ENCODE peak calls at places on chromosomes 12 and 14, in five cellular contexts. R is astrocyte, K is endothelial cell of umbilical vein, L is IMR-90, T is OCI-LY7. O is an unnamed sample.

GRCh38 chr12:26149963-26150362 is 25.1 kb upstream of the BHLHE41 start:
- DNase-seq in R (no peak), K (no peak), L (no peak), T (no peak), O (no peak)

GRCh38 chr12:115752913-115753726 is 524.4 kb downstream of the MED13L start:
- DNase-seq in R (peak; percentile 50), K (peak; percentile 18), L (peak; percentile 77), T (peak; percentile 44), O (peak; percentile 50)

GRCh38 chr12:79121486-79121885 is 256.9 kb downstream of the SYT1 start:
- DNase-seq in R (no peak), K (peak; percentile 3), L (no peak), T (peak; percentile 6), O (peak; percentile 32)

GRCh38 chr14:68260121-68260520 is 440.5 kb downstream of the RAD51B start:
- DNase-seq in R (no peak), K (no peak), L (no peak), T (no peak), O (no peak)

GRCh38 chr14:92686763-92687427 is 61.5 kb downstream of the LGMN start:
- DNase-seq in R (peak; percentile 25), K (peak; percentile 71), L (peak; percentile 43), T (peak; percentile 43), O (peak; percentile 93)

GRCh38 chr12:75650989-75651695 is 139.7 kb upstream of the KRR1 start:
- DNase-seq in R (peak; percentile 95), K (no peak), L (no peak), T (no peak), O (no peak)

GRCh38 chr14:43449291-43449690 is 1057.8 kb downstream of the FSCB start:
- DNase-seq in R (no peak), K (no peak), L (no peak), T (no peak), O (no peak)

GRCh38 chr12:61713121-61713520 is 547.1 kb upstream of the USP15 start:
- DNase-seq in R (no peak), K (no peak), L (no peak), T (peak; percentile 15), O (no peak)

GRCh38 chr14:68753696-68754095 is 39.2 kb downstream of the ZFP36L1 start:
- DNase-seq in R (peak; percentile 12), K (no peak), L (peak; percentile 24), T (no peak), O (no peak)

GRCh38 chr14:105337433-105337832 is 22.9 kb downstream of the PACS2 start:
- DNase-seq in R (no peak), K (no peak), L (no peak), T (no peak), O (no peak)

GRCh38 chr14:49768301-49769121 is 558 bp downstream of the KLHDC2 start:
- DNase-seq in R (peak; percentile 68), K (peak; percentile 72), L (peak; percentile 66), T (peak; percentile 62), O (peak; percentile 54)

GRCh38 chr12:64098709-64099354 is 123.3 kb downstream of the KICS2 start:
- DNase-seq in R (peak; percentile 91), K (peak; percentile 63), L (peak; percentile 84), T (no peak), O (no peak)

GRCh38 chr12:96434107-96434506 is 33.9 kb upstream of the CDK17 start:
- DNase-seq in R (peak; percentile 99), K (peak; percentile 47), L (peak; percentile 100), T (peak; percentile 38), O (no peak)

GRCh38 chr12:27331299-27331926 is 1.2 kb upstream of the BMAL2 start:
- DNase-seq in R (peak; percentile 95), K (peak; percentile 93), L (peak; percentile 98), T (no peak), O (no peak)

GRCh38 chr14:96062506-96062905 is 23.3 kb downstream of the C14orf132 start:
- DNase-seq in R (no peak), K (no peak), L (no peak), T (no peak), O (peak; percentile 3)

GRCh38 chr12:19886805-19887105 is 447.5 kb downstream of the AEBP2 start:
- DNase-seq in R (peak; percentile 32), K (no peak), L (peak; percentile 21), T (no peak), O (no peak)

GRCh38 chr12:31702047-31702446 is 26.8 kb downstream of the AMN1 start:
- DNase-seq in R (peak; percentile 16), K (peak; percentile 49), L (peak; percentile 10), T (no peak), O (peak; percentile 45)

GRCh38 chr12:1919284-1919683 is 832 bp upstream of the CACNA2D4 start:
- DNase-seq in R (no peak), K (no peak), L (no peak), T (no peak), O (peak; percentile 12)

GRCh38 chr14:51873221-51873893 is 12.9 kb downstream of the GNG2 start:
- DNase-seq in R (peak; percentile 96), K (peak; percentile 87), L (peak; percentile 98), T (peak; percentile 13), O (no peak)

GRCh38 chr14:22803575-22803974 is 11.7 kb downstream of the SLC7A7 start:
- DNase-seq in R (no peak), K (no peak), L (no peak), T (peak; percentile 57), O (no peak)

GRCh38 chr14:92565718-92566115 is 52.1 kb downstream of the RIN3 start:
- DNase-seq in R (no peak), K (no peak), L (no peak), T (no peak), O (no peak)

GRCh38 chr12:113794774-113795173 is 171.4 kb downstream of the RBM19 start:
- DNase-seq in R (no peak), K (no peak), L (no peak), T (no peak), O (no peak)

GRCh38 chr14:79809849-79810612 is 401.3 kb downstream of the DIO2 start:
- DNase-seq in R (no peak), K (no peak), L (peak; percentile 41), T (peak; percentile 9), O (no peak)

GRCh38 chr12:106302401-106303201 is at the start of gene TCP11L2:
- DNase-seq in R (peak; percentile 55), K (peak; percentile 79), L (peak; percentile 58), T (peak; percentile 89), O (peak; percentile 83)

GRCh38 chr12:54052745-54053624 is 650 bp upstream of the HOXC4 start:
- DNase-seq in R (no peak), K (no peak), L (no peak), T (peak; percentile 90), O (peak; percentile 67)

GRCh38 chr12:13339538-13339937 is 143.0 kb downstream of the EMP1 start:
- DNase-seq in R (peak; percentile 16), K (no peak), L (no peak), T (no peak), O (no peak)

GRCh38 chr14:42947991-42948390 is 1341.3 kb downstream of the LRFN5 start:
- DNase-seq in R (no peak), K (no peak), L (no peak), T (no peak), O (no peak)

GRCh38 chr12:51270067-51270846 is at the start of gene SMAGP:
- DNase-seq in R (peak; percentile 25), K (peak; percentile 26), L (peak; percentile 21), T (peak; percentile 66), O (peak; percentile 90)

GRCh38 chr12:46930101-46930500 is 104.3 kb upstream of the SLC38A4 start:
- DNase-seq in R (no peak), K (no peak), L (no peak), T (no peak), O (no peak)

GRCh38 chr12:46935448-46935847 is 109.7 kb upstream of the SLC38A4 start:
- DNase-seq in R (no peak), K (no peak), L (no peak), T (no peak), O (no peak)

GRCh38 chr12:46934374-46935111 is 108.7 kb upstream of the SLC38A4 start:
- DNase-seq in R (no peak), K (no peak), L (no peak), T (no peak), O (no peak)

GRCh38 chr12:46936042-46936441 is 110.2 kb upstream of the SLC38A4 start:
- DNase-seq in R (no peak), K (no peak), L (no peak), T (no peak), O (no peak)

GRCh38 chr12:46933947-46934346 is 108.2 kb upstream of the SLC38A4 start:
- DNase-seq in R (peak; percentile 37), K (peak; percentile 71), L (peak; percentile 77), T (peak; percentile 7), O (no peak)
- H2AFZ ChIP-seq in R (no peak overlapping the region), K (no peak overlapping the region), L (no peak overlapping the region), T (no peak overlapping the region), O (no peak overlapping the region)

GRCh38 chr14:33229269-33229924 is 290.7 kb downstream of the NPAS3 start:
- DNase-seq in R (peak; percentile 16), K (no peak), L (no peak), T (no peak), O (no peak)
- H2AFZ ChIP-seq in R (no peak overlapping the region), K (no peak overlapping the region), L (no peak overlapping the region), T (no peak overlapping the region), O (no peak overlapping the region)

GRCh38 chr12:11718105-11718504 is 68.6 kb downstream of the ETV6 start:
- DNase-seq in R (no peak), K (no peak), L (no peak), T (no peak), O (no peak)
- H2AFZ ChIP-seq in R (no peak overlapping the region), K (no peak overlapping the region), L (no peak overlapping the region), T (no peak overlapping the region), O (no peak overlapping the region)

DNA sequence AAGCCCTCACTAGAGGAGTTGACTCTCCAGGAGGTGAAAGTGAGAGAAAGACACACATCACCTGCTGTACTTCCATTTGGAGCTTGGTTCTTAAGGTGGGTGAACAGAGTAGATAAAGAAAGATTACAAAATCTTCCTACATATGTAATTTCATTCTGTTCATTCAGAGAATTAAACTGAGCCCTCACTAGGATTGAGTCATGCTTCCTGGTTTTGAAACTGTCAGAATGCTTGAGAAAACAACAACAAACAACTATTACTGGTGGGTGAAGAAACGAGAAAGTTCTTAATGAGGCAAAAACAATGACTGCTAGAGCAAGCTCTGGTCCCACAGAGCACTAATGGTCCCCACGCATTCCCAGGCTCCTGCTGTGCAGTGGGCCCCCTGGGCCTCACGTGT is 841.7 kb downstream of the VRK1 start:
- DNase-seq in R (no peak), K (no peak), L (no peak), T (no peak), O (no peak)
- H2AFZ ChIP-seq in R (no peak overlapping the region), K (no peak overlapping the region), L (no peak overlapping the region), T (no peak overlapping the region), O (no peak overlapping the region)

GRCh38 chr14:71139058-71139946 is 232.0 kb downstream of the PCNX1 start:
- DNase-seq in R (no peak), K (peak; percentile 46), L (peak; percentile 48), T (peak; percentile 77), O (peak; percentile 72)

GRCh38 chr14:71141701-71142374 is 234.6 kb downstream of the PCNX1 start:
- DNase-seq in R (peak; percentile 81), K (no peak), L (peak; percentile 59), T (no peak), O (no peak)

GRCh38 chr14:71138236-71139057 is 231.2 kb downstream of the PCNX1 start:
- DNase-seq in R (peak; percentile 53), K (no peak), L (no peak), T (no peak), O (no peak)

GRCh38 chr14:71142375-71143038 is 235.2 kb downstream of the PCNX1 start:
- DNase-seq in R (peak; percentile 100), K (peak; percentile 27), L (peak; percentile 98), T (peak; percentile 51), O (no peak)

GRCh38 chr14:71140157-71140556 is 232.9 kb downstream of the PCNX1 start:
- DNase-seq in R (no peak), K (no peak), L (no peak), T (no peak), O (no peak)
- H2AFZ ChIP-seq in R (no peak overlapping the region), K (no peak overlapping the region), L (peak overlapping the region; percentile 23), T (no peak overlapping the region), O (no peak overlapping the region)

GRCh38 chr14:32497233-32497632 is 168.1 kb downstream of the AKAP6 start:
- DNase-seq in R (no peak), K (no peak), L (no peak), T (no peak), O (no peak)
- H2AFZ ChIP-seq in R (no peak overlapping the region), K (no peak overlapping the region), L (no peak overlapping the region), T (no peak overlapping the region), O (no peak overlapping the region)